ENCODE peak calls at places on chromosomes 7 and 10, in nine cellular contexts. G is cardiac fibroblast; M is fibroblast of mammary gland; D is GM23338; N is CD8-positive, alpha-beta T cell; V is BE2C; F is SJSA1; R is A549; X is heart left ventricle. J is an unnamed sample.

GRCh38 chr7:158543401-158543680 is 44.3 kb downstream of the PTPRN2 start:
- DNase-seq in G (no peak), M (no peak), V (no peak), X (no peak), D (no peak), F (peak), N (no peak), R (no peak), J (no peak)

GRCh38 chr10:11473128-11473760 is 138.2 kb downstream of the USP6NL start:
- DNase-seq in V (no peak), F (no peak), R (no peak), M (no peak), X (no peak), D (peak), N (no peak), G (peak), J (no peak)

GRCh38 chr7:3267928-3268690 is 32.9 kb upstream of the SDK1 start:
- DNase-seq in X (no peak), M (peak), G (peak), R (peak), F (peak), D (no peak), V (no peak), N (no peak), J (peak)

GRCh38 chr7:73359306-73359705 is 31.3 kb downstream of the FKBP6 start:
- DNase-seq in M (no peak), R (no peak), G (no peak), D (no peak), V (no peak), F (no peak), N (no peak), X (no peak), J (no peak)

GRCh38 chr7:28759373-28760013 is 198.6 kb downstream of the TRIL start:
- DNase-seq in R (no peak), N (no peak), G (peak), V (no peak), X (no peak), D (peak), F (peak), M (no peak), J (no peak)

GRCh38 chr10:62454696-62455451 is 80.7 kb downstream of the ZNF365 start:
- DNase-seq in N (no peak), R (peak), X (peak), V (no peak), F (peak), D (no peak), M (peak), G (peak), J (peak)

GRCh38 chr10:3117486-3117885 is 50.1 kb downstream of the PFKP start:
- DNase-seq in R (no peak), F (no peak), X (no peak), D (no peak), N (no peak), G (no peak), M (no peak), V (no peak), J (no peak)

GRCh38 chr10:18282094-18282493 is 141.9 kb downstream of the CACNB2 start:
- DNase-seq in D (no peak), X (no peak), R (no peak), G (no peak), V (no peak), N (no peak), M (no peak), F (no peak), J (no peak)

GRCh38 chr7:131934452-131934851 is 378.0 kb upstream of the PODXL start:
- DNase-seq in X (no peak), N (no peak), R (peak), G (no peak), M (no peak), D (no peak), V (no peak), F (no peak), J (no peak)

GRCh38 chr7:16460789-16461465 is 4.6 kb downstream of the SOSTDC1 start:
- DNase-seq in F (no peak), N (no peak), G (no peak), M (no peak), V (no peak), D (no peak), X (no peak), R (no peak), J (no peak)

GRCh38 chr7:120181499-120181898 is 91.5 kb upstream of the KCND2 start:
- DNase-seq in V (no peak), M (no peak), D (no peak), X (no peak), G (no peak), R (no peak), N (no peak), F (no peak), J (no peak)

GRCh38 chr10:88209837-88210552 is 346.6 kb downstream of the PTEN start:
- DNase-seq in V (peak), D (no peak), X (no peak), F (no peak), R (no peak), N (no peak), G (peak), M (peak), J (no peak)

GRCh38 chr7:107643407-107643806 is 17.2 kb upstream of the SLC26A4 start:
- DNase-seq in M (peak), D (peak), F (peak), N (no peak), V (no peak), X (no peak), G (peak), R (no peak), J (no peak)

GRCh38 chr7:94671444-94672235 is 15.7 kb upstream of the SGCE start:
- DNase-seq in G (no peak), M (no peak), N (no peak), V (no peak), R (no peak), X (no peak), D (no peak), F (no peak), J (no peak)

GRCh38 chr10:18164771-18165361 is 24.6 kb downstream of the CACNB2 start:
- DNase-seq in V (no peak), F (no peak), R (no peak), N (no peak), M (peak), X (no peak), G (peak), D (no peak), J (peak)

GRCh38 chr7:139321071-139321745 is 19.9 kb upstream of the FMC1 start:
- DNase-seq in F (no peak), N (no peak), V (no peak), R (peak), G (peak), D (peak), X (no peak), M (peak), J (no peak)

GRCh38 chr7:143399151-143399550 is 9.5 kb downstream of the EPHA1 start:
- DNase-seq in V (no peak), F (no peak), N (no peak), M (no peak), G (no peak), X (no peak), R (no peak), D (no peak), J (no peak)

GRCh38 chr10:95431900-95432342 is 129.2 kb downstream of the SORBS1 start:
- DNase-seq in N (no peak), F (no peak), R (no peak), G (no peak), M (no peak), X (no peak), V (no peak), D (no peak), J (no peak)

GRCh38 chr7:143351574-143351973 is 10.9 kb downstream of the FAM131B start:
- DNase-seq in G (no peak), N (no peak), F (no peak), X (no peak), R (no peak), D (no peak), M (no peak), V (no peak), J (no peak)

GRCh38 chr10:128059266-128059850 is 66.9 kb downstream of the MKI67 start:
- DNase-seq in M (no peak), D (no peak), X (no peak), V (no peak), N (no peak), G (no peak), R (no peak), F (no peak), J (no peak)

GRCh38 chr10:30510184-30510931 is 76.4 kb downstream of the MAP3K8 start:
- DNase-seq in G (peak), V (no peak), F (peak), R (peak), M (peak), D (no peak), X (no peak), N (no peak), J (no peak)

GRCh38 chr10:26566525-26567348 is 128.6 kb downstream of the APBB1IP start:
- DNase-seq in N (no peak), X (no peak), R (no peak), G (no peak), D (peak), M (no peak), F (no peak), V (peak), J (no peak)

GRCh38 chr10:8738987-8739386 is 684.5 kb downstream of the GATA3 start:
- DNase-seq in X (no peak), F (no peak), R (no peak), G (no peak), N (no peak), M (no peak), D (peak), V (peak), J (no peak)

GRCh38 chr7:138658889-138659288 is 42.3 kb downstream of the SVOPL start:
- DNase-seq in G (no peak), X (no peak), F (no peak), D (peak), R (no peak), V (no peak), N (no peak), M (no peak), J (no peak)

GRCh38 chr10:98033515-98033914 is 3.1 kb upstream of the CRTAC1 start:
- DNase-seq in R (no peak), F (no peak), M (no peak), G (no peak), N (no peak), X (no peak), D (no peak), V (no peak), J (no peak)

GRCh38 chr7:75711634-75712494 is 26.9 kb downstream of the HIP1 start:
- DNase-seq in X (peak), G (peak), R (no peak), F (peak), N (no peak), D (no peak), M (no peak), V (no peak), J (no peak)

GRCh38 chr7:1638113-1638726 is 31.9 kb upstream of the ELFN1 start:
- DNase-seq in N (no peak), D (peak), X (no peak), M (no peak), R (no peak), F (no peak), V (no peak), G (peak), J (no peak)

GRCh38 chr10:80522756-80523363 is 14.8 kb upstream of the SH2D4B start:
- DNase-seq in N (no peak), V (no peak), R (no peak), X (no peak), D (no peak), G (no peak), F (no peak), M (no peak), J (no peak)

GRCh38 chr10:126504051-126504760 is 115.9 kb upstream of the ADAM12 start:
- DNase-seq in N (no peak), X (no peak), R (peak), M (peak), D (peak), V (peak), F (peak), G (peak), J (peak)

GRCh38 chr10:48400129-48400849 is 93.8 kb downstream of the MAPK8 start:
- DNase-seq in M (no peak), G (no peak), D (no peak), N (no peak), V (no peak), X (no peak), F (peak), R (no peak), J (no peak)

GRCh38 chr10:51503378-51503777 is 196.0 kb downstream of the CSTF2T start:
- DNase-seq in X (no peak), N (no peak), M (no peak), D (no peak), F (no peak), R (no peak), G (no peak), V (no peak), J (no peak)

GRCh38 chr10:102242118-102242485 is 790 bp upstream of the PITX3 start:
- DNase-seq in N (no peak), D (peak), G (no peak), F (no peak), M (no peak), R (no peak), V (no peak), X (no peak), J (no peak)

GRCh38 chr10:102241444-102242117 is at the start of gene PITX3:
- DNase-seq in V (peak), R (peak), M (peak), X (peak), F (peak), G (peak), D (peak), N (peak), J (peak)

GRCh38 chr10:102243304-102243703 is 2.0 kb upstream of the PITX3 start:
- DNase-seq in V (no peak), F (no peak), X (no peak), N (no peak), G (peak), M (peak), D (no peak), R (no peak), J (no peak)

GRCh38 chr10:102240467-102241036 is 760 bp downstream of the PITX3 start:
- DNase-seq in D (peak), X (no peak), M (no peak), R (no peak), G (no peak), F (no peak), N (no peak), V (no peak), J (no peak)

DNA sequence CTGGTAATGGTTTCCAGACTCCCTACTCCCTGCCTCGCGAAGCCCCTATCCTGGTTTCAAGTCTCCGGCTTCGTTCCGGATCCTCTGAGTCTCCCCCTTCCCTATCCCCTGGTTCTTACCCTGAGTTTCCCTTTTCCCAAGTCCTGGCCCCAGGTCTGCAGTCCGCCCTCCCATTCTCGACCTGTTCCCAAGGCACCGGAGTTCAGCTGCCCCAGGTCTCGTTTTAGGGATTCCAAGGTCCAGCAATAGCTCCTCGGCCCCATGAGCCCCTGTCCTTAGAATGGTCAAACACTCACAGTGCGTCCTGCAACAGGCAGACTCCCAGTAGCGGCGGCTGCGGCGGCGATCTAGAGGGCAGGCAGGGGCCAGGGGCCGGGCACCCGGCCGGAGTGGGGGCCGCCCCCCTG is 272 bp downstream of the PITX3 start:
- DNase-seq in D (no peak), N (no peak), V (no peak), F (no peak), G (no peak), M (no peak), X (no peak), R (no peak), J (no peak)
- H3K4me3 ChIP-seq in D (peak), N (peak), V (peak), F (peak), G (peak), M (peak), X (peak), R (peak), J (peak)

GRCh38 chr7:151792011-151792410 is 84.9 kb downstream of the PRKAG2 start:
- DNase-seq in N (no peak), M (no peak), F (no peak), G (no peak), R (no peak), V (no peak), X (no peak), D (no peak), J (no peak)

GRCh38 chr7:151794508-151795167 is 82.3 kb downstream of the PRKAG2 start:
- DNase-seq in G (no peak), V (no peak), X (no peak), F (no peak), D (peak), N (no peak), R (no peak), M (no peak), J (no peak)

GRCh38 chr7:151793991-151794507 is 82.9 kb downstream of the PRKAG2 start:
- DNase-seq in D (no peak), F (no peak), X (no peak), V (no peak), N (no peak), R (no peak), G (no peak), M (no peak), J (no peak)

GRCh38 chr7:151792671-151793070 is 84.2 kb downstream of the PRKAG2 start:
- DNase-seq in D (no peak), V (no peak), N (no peak), M (no peak), X (no peak), G (no peak), F (no peak), R (no peak), J (no peak)

DNA sequence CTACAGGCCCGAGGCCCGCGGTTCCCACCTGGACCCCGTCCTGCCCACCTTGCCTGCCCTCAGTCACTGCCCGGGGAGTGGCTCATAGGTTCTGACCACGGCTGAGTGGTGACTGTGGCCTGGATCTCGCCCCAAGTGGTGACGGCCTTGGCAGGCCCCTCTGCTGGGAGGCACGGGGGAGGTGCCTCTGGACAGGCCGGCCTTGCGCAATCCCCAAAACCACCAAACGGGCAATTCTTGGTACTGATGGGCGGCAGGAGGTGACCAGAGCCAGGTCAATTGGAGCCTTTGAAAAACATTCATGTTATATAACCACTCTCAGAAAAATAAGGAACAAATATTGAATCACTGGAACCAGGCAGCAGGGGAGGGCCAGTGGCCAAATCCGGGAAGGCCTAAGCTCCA is 83.4 kb downstream of the PRKAG2 start:
- DNase-seq in G (peak), F (no peak), X (peak), M (peak), V (no peak), D (no peak), N (no peak), R (no peak), J (no peak)
- H3K4me3 ChIP-seq in G (no peak), F (no peak), X (no peak), M (no peak), V (no peak), D (no peak), N (no peak), R (no peak), J (no peak)

DNA sequence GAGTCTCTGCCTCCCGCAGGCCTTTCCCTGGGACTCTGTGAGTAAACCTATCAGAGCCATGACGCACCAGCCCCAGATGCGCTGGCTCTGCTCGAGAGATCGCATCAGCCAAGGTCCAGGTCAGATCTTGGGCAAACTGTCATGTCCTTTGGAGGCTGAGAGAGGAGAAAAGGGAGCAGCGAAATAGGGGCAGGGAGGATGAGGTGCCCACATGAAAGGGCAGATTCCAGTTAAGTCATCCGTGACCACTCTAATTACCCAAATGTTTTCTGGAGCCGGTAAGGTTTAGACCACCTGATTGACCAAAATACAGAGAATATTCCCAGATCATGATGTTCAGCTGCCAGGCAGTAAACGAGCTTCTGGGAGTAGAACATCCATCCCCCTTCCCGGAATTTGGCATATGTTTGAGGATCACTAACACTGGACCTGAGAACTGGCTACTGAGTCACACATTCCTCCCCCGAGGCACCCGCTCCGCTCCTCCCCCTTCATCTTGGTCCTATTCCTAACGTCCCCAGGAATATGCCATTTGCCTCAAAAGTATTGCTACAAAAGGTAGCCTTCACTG is 88.0 kb downstream of the FGFR2 start:
- DNase-seq in M (no peak), R (no peak), F (no peak), V (no peak), G (no peak), X (no peak), N (no peak), D (no peak), J (no peak)
- H3K4me3 ChIP-seq in M (no peak), R (no peak), F (no peak), V (no peak), G (no peak), X (no peak), N (no peak), D (no peak), J (no peak)

DNA sequence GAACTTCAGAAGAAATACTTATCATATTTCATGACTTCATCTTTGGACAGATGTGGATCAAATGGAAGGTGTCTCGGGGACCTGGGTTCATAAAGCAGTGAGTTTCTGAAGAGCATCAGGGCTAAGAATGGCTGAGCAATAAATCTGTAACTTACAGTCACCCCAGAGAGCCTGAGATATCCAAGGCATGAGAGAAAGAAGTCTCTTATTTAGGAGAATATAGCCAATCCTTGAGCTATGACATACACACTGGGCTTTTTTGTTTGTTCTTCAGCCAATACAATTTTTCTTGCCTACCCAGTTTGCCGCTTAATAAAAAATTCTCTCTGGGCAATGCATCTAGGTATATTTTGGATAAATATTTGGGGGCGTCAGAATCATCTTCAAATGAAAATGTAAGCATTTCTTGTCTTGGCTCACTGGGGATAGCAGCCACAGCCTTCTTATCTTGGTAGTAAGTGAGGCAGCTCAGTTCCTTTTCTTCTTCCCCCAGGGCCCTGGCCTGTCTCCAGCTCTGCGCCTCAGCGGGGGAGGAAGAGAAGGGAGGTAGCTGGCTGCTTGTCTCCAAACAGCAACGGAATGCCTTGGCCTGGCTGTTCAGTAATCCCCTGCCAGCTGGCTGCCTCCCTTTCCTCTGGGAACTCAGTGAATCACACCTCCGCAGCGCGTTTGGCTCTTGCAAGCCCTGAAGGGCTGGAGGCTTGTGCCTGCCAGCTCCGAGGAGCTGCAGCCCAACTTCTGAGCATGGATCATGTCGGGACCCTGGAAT is 252.8 kb upstream of the INHBA start:
- DNase-seq in V (no peak), G (peak), X (peak), N (no peak), R (peak), M (peak), F (peak), D (peak), J (peak)
- H3K4me3 ChIP-seq in V (no peak), G (peak), X (peak), N (no peak), R (no peak), M (peak), F (no peak), D (no peak), J (no peak)

GRCh38 chr7:148242271-148242801 is 348.2 kb upstream of the C7orf33 start:
- DNase-seq in G (peak), R (peak), D (peak), N (no peak), M (peak), V (peak), X (no peak), F (peak), J (no peak)
- H3K4me3 ChIP-seq in G (no peak), R (no peak), D (no peak), N (no peak), M (no peak), V (peak), X (peak), F (no peak), J (no peak)

GRCh38 chr10:90919683-90920574 is 958 bp downstream of the ANKRD1 start:
- DNase-seq in M (no peak), V (no peak), F (peak), N (no peak), X (no peak), R (no peak), G (no peak), D (peak), J (no peak)
- H3K4me3 ChIP-seq in M (no peak), V (no peak), F (peak), N (no peak), X (peak), R (peak), G (peak), D (no peak), J (no peak)

GRCh38 chr10:14562615-14563214 is 212.0 kb downstream of the FAM107B start:
- DNase-seq in D (no peak), F (no peak), N (no peak), R (no peak), G (no peak), M (no peak), X (no peak), V (no peak), J (no peak)
- H3K4me3 ChIP-seq in D (no peak), F (no peak), N (peak), R (no peak), G (no peak), M (no peak), X (no peak), V (no peak), J (no peak)

J was measured in HFF-Myc.